ENCODE peak calls at places on chromosomes 4 and X, in five cellular contexts. One of them, this sample, is unnamed.

GRCh38 chr4:1655676-1656075 is 28.4 kb downstream of the FAM53A start:
- DNase-seq in HepG2: no peak
- DNase-seq in WTC11: no peak
- DNase-seq in GM12878: no peak
- DNase-seq in K562: no peak
- DNase-seq in this sample: no peak

GRCh38 chrX:56600141-56600540 is 36.7 kb downstream of the UBQLN2 start:
- DNase-seq in WTC11: no peak
- DNase-seq in K562: no peak
- DNase-seq in GM12878: no peak
- DNase-seq in HepG2: peak
- DNase-seq in this sample: no peak

GRCh38 chrX:12986886-12987285 is 12.0 kb downstream of the TMSB4X start:
- DNase-seq in HepG2: no peak
- DNase-seq in GM12878: no peak
- DNase-seq in K562: no peak
- DNase-seq in WTC11: no peak
- DNase-seq in this sample: no peak

GRCh38 chr4:48138511-48138910 is 4.5 kb upstream of the TXK start:
- DNase-seq in GM12878: no peak
- DNase-seq in WTC11: no peak
- DNase-seq in K562: no peak
- DNase-seq in HepG2: no peak
- DNase-seq in this sample: no peak

GRCh38 chr4:82865592-82865991 is 25.4 kb downstream of the SEC31A start:
- DNase-seq in HepG2: peak
- DNase-seq in GM12878: no peak
- DNase-seq in WTC11: no peak
- DNase-seq in K562: no peak
- DNase-seq in this sample: no peak

GRCh38 chr4:6986067-6986780 is 56.9 kb upstream of the TADA2B start:
- DNase-seq in GM12878: no peak
- DNase-seq in WTC11: no peak
- DNase-seq in HepG2: no peak
- DNase-seq in K562: peak
- DNase-seq in this sample: peak

GRCh38 chr4:22906046-22906445 is 213.3 kb downstream of the GBA3 start:
- DNase-seq in HepG2: no peak
- DNase-seq in WTC11: no peak
- DNase-seq in K562: no peak
- DNase-seq in GM12878: no peak
- DNase-seq in this sample: no peak

GRCh38 chr4:48064349-48064748 is 47.8 kb downstream of the NIPAL1 start:
- DNase-seq in K562: no peak
- DNase-seq in HepG2: no peak
- DNase-seq in GM12878: no peak
- DNase-seq in WTC11: no peak
- DNase-seq in this sample: no peak

GRCh38 chr4:184284742-184285141 is 67.1 kb upstream of the ENPP6 start:
- DNase-seq in K562: no peak
- DNase-seq in HepG2: no peak
- DNase-seq in WTC11: no peak
- DNase-seq in GM12878: no peak
- DNase-seq in this sample: no peak

GRCh38 chr4:17618926-17619325 is 4.5 kb downstream of the MED28 start:
- DNase-seq in GM12878: no peak
- DNase-seq in K562: no peak
- DNase-seq in WTC11: no peak
- DNase-seq in HepG2: no peak
- DNase-seq in this sample: no peak

GRCh38 chr4:1464581-1465171 is 58.4 kb upstream of the NKX1-1 start:
- DNase-seq in K562: no peak
- DNase-seq in WTC11: no peak
- DNase-seq in GM12878: no peak
- DNase-seq in HepG2: no peak
- DNase-seq in this sample: no peak

GRCh38 chr4:41575207-41575606 is 37.2 kb downstream of the LIMCH1 start:
- DNase-seq in GM12878: no peak
- DNase-seq in HepG2: no peak
- DNase-seq in K562: no peak
- DNase-seq in WTC11: no peak
- DNase-seq in this sample: no peak

GRCh38 chr4:161937596-161937995 is 226.2 kb downstream of the FSTL5 start:
- DNase-seq in WTC11: no peak
- DNase-seq in HepG2: no peak
- DNase-seq in K562: no peak
- DNase-seq in GM12878: no peak
- DNase-seq in this sample: no peak

GRCh38 chr4:184548321-184548650 is 73.9 kb upstream of the IRF2 start:
- DNase-seq in HepG2: no peak
- DNase-seq in WTC11: no peak
- DNase-seq in GM12878: no peak
- DNase-seq in K562: no peak
- DNase-seq in this sample: no peak

GRCh38 chrX:152821145-152821765 is 9.3 kb downstream of the CETN2 start:
- DNase-seq in WTC11: peak
- DNase-seq in HepG2: peak
- DNase-seq in GM12878: no peak
- DNase-seq in K562: peak
- DNase-seq in this sample: peak

GRCh38 chr4:10173754-10174749 is 57.5 kb upstream of the WDR1 start:
- DNase-seq in HepG2: no peak
- DNase-seq in WTC11: no peak
- DNase-seq in K562: no peak
- DNase-seq in GM12878: no peak
- DNase-seq in this sample: no peak

GRCh38 chrX:8305336-8305735 is 134.3 kb upstream of the VCX2 start:
- DNase-seq in HepG2: no peak
- DNase-seq in GM12878: no peak
- DNase-seq in K562: no peak
- DNase-seq in WTC11: no peak
- DNase-seq in this sample: no peak

GRCh38 chr4:108053281-108053701 is 63.6 kb downstream of the HADH start:
- DNase-seq in HepG2: no peak
- DNase-seq in WTC11: no peak
- DNase-seq in K562: no peak
- DNase-seq in GM12878: no peak
- DNase-seq in this sample: no peak

GRCh38 chr4:109861271-109861670 is 13.4 kb downstream of the LRIT3 start:
- DNase-seq in K562: no peak
- DNase-seq in GM12878: no peak
- DNase-seq in HepG2: no peak
- DNase-seq in WTC11: no peak
- DNase-seq in this sample: no peak

GRCh38 chr4:54063737-54064316 is 578 bp downstream of the CHIC2 start:
- DNase-seq in K562: peak
- DNase-seq in HepG2: peak
- DNase-seq in WTC11: peak
- DNase-seq in GM12878: no peak
- DNase-seq in this sample: peak

GRCh38 chrX:46757593-46757992 is 1.3 kb downstream of the SLC9A7 start:
- DNase-seq in GM12878: no peak
- DNase-seq in K562: no peak
- DNase-seq in HepG2: no peak
- DNase-seq in WTC11: no peak
- DNase-seq in this sample: no peak

GRCh38 chr4:38621004-38621684 is 42.9 kb upstream of the KLF3 start:
- DNase-seq in WTC11: no peak
- DNase-seq in GM12878: no peak
- DNase-seq in K562: peak
- DNase-seq in HepG2: peak
- DNase-seq in this sample: peak

GRCh38 chrX:31459361-31459760 is 387.5 kb upstream of the FTHL17 start:
- DNase-seq in K562: no peak
- DNase-seq in WTC11: no peak
- DNase-seq in HepG2: no peak
- DNase-seq in GM12878: no peak
- DNase-seq in this sample: no peak
- TF ChIP-seq ESRRA in K562: no peak
- TF ChIP-seq ESRRA in WTC11: no peak
- TF ChIP-seq ESRRA in HepG2: no peak
- TF ChIP-seq ESRRA in GM12878: no peak
- TF ChIP-seq ESRRA in this sample: no peak

GRCh38 chrX:97897998-97898397 is 1014.3 kb downstream of the RPA4 start:
- DNase-seq in GM12878: no peak
- DNase-seq in K562: no peak
- DNase-seq in HepG2: no peak
- DNase-seq in WTC11: no peak
- DNase-seq in this sample: no peak

GRCh38 chrX:97898798-97899197 is 1015.1 kb downstream of the RPA4 start:
- DNase-seq in K562: no peak
- DNase-seq in GM12878: no peak
- DNase-seq in WTC11: no peak
- DNase-seq in HepG2: no peak
- DNase-seq in this sample: no peak

DNA sequence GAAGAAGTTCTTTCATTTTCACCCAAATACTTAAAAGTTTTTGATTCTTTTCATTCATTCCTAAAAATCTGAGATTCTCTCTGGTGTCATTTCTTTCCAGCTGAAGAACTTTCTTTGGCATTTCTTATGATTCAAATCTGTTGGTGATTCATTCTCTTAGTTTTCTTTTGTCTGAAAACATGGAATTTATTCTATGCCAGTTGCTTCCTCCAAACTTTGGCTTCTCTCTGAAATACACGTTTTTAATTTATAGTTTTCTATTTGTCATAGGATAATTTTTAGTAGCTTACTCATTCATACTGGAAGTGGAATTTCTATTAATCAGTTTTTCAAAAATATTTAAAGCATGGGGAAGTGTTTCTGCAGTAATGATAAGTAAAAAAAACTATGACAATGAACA is 1012.0 kb downstream of the RPA4 start:
- DNase-seq in WTC11: no peak
- DNase-seq in HepG2: no peak
- DNase-seq in K562: no peak
- DNase-seq in GM12878: no peak
- DNase-seq in this sample: no peak
- TF ChIP-seq ESRRA in WTC11: no peak
- TF ChIP-seq ESRRA in HepG2: no peak
- TF ChIP-seq ESRRA in K562: no peak
- TF ChIP-seq ESRRA in GM12878: no peak
- TF ChIP-seq ESRRA in this sample: no peak

GRCh38 chrX:94256396-94256795 is 582.4 kb downstream of the FAM133A start:
- DNase-seq in HepG2: no peak
- DNase-seq in WTC11: no peak
- DNase-seq in K562: no peak
- DNase-seq in GM12878: no peak
- DNase-seq in this sample: no peak
- TF ChIP-seq ESRRA in HepG2: no peak
- TF ChIP-seq ESRRA in WTC11: no peak
- TF ChIP-seq ESRRA in K562: no peak
- TF ChIP-seq ESRRA in GM12878: no peak
- TF ChIP-seq ESRRA in this sample: no peak

GRCh38 chr4:148203056-148203898 is 238.9 kb downstream of the NR3C2 start:
- DNase-seq in GM12878: no peak
- DNase-seq in K562: no peak
- DNase-seq in HepG2: no peak
- DNase-seq in WTC11: peak
- DNase-seq in this sample: no peak
- TF ChIP-seq ESRRA in GM12878: no peak
- TF ChIP-seq ESRRA in K562: no peak
- TF ChIP-seq ESRRA in HepG2: no peak
- TF ChIP-seq ESRRA in WTC11: no peak
- TF ChIP-seq ESRRA in this sample: no peak

DNA sequence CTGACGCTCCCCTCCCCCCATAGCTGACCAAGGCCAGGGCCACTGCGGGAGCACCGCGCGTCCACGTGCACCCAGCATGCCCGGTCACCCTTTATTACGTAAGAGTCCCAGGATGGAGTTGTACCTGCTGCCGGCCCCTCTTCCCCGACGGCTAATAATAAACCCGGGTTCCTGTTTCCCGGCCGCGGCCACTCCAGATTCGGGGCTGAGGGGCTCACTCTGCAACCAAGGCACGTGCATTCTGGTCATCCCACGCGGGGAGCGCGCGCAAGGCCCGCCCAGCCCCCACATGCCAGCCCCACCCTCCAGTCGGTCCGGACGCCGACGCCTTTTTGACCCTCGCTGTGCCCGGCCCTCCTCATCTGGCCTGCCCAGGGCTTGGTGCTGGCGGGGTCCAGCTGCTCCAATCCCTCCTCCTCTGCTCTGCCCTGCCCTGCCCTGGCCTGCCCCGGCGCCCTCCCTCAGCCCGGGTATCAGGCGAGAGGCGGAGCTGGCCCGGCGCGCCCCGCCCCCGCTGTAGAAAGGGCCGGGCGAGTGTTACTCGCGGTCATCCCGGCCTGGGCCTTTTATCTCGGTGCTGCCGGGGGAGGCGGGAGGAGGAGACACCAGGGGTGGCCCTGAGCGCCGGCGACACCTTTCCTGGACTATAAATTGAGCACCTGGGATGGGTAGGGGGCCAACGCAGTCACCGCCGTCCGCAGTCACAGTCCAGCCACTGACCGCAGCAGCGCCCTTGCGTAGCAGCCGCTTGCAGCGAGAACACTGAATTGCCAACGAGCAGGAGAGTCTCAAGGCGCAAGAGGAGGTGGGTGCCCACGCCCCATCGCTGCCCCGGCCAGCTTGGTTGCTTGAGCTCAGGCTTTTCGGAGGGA is 2.6 kb downstream of the MID1IP1 start:
- DNase-seq in GM12878: no peak
- DNase-seq in K562: peak
- DNase-seq in WTC11: peak
- DNase-seq in HepG2: peak
- DNase-seq in this sample: peak
- TF ChIP-seq ESRRA in GM12878: no peak
- TF ChIP-seq ESRRA in K562: peak
- TF ChIP-seq ESRRA in WTC11: peak
- TF ChIP-seq ESRRA in HepG2: no peak
- TF ChIP-seq ESRRA in this sample: no peak

This sample was measured in A549.